ENCODE peak calls at places on chromosomes 6 and 20, in nine cellular contexts. One of them, this sample, is unnamed.

GRCh38 chr6:3359091-3359752 is 97.6 kb downstream of the SLC22A23 start:
- DNase-seq in activated T-helper 1 cell treated with anti-CD3 and anti-CD28 coated beads, Interleukin-12 subunit alpha, Interleukin-12 subunit beta, Interleukin-2, Interleukin-4 antibody, amounts not matched to agents 30 ng/mL and 10 ng/mL and 1 ng/mL, durations not matched to agents 14 hours and 24 hours and 36 hours: no peak
- DNase-seq in NCI-H345: no peak
- DNase-seq in immature natural killer cell: no peak
- DNase-seq in H54: no peak
- DNase-seq in cardiac septum: no peak
- DNase-seq in SJSA1: no peak
- DNase-seq in colonic mucosa: no peak
- DNase-seq in C1 segment of cervical spinal cord: no peak
- DNase-seq in this sample: no peak

GRCh38 chr6:85747093-85747492 is 104.4 kb upstream of the SYNCRIP start:
- DNase-seq in activated T-helper 1 cell treated with anti-CD3 and anti-CD28 coated beads, Interleukin-12 subunit alpha, Interleukin-12 subunit beta, Interleukin-2, Interleukin-4 antibody, amounts not matched to agents 30 ng/mL and 10 ng/mL and 1 ng/mL, durations not matched to agents 14 hours and 24 hours and 36 hours: no peak
- DNase-seq in NCI-H345: no peak
- DNase-seq in immature natural killer cell: no peak
- DNase-seq in H54: no peak
- DNase-seq in cardiac septum: no peak
- DNase-seq in SJSA1: no peak
- DNase-seq in colonic mucosa: no peak
- DNase-seq in C1 segment of cervical spinal cord: no peak
- DNase-seq in this sample: no peak

GRCh38 chr6:41371992-41372525 is 36.7 kb downstream of the NCR2 start:
- DNase-seq in activated T-helper 1 cell treated with anti-CD3 and anti-CD28 coated beads, Interleukin-12 subunit alpha, Interleukin-12 subunit beta, Interleukin-2, Interleukin-4 antibody, amounts not matched to agents 30 ng/mL and 10 ng/mL and 1 ng/mL, durations not matched to agents 14 hours and 24 hours and 36 hours: no peak
- DNase-seq in NCI-H345: no peak
- DNase-seq in immature natural killer cell: peak; percentile 45
- DNase-seq in H54: no peak
- DNase-seq in cardiac septum: peak; percentile 68
- DNase-seq in SJSA1: no peak
- DNase-seq in colonic mucosa: no peak
- DNase-seq in C1 segment of cervical spinal cord: no peak
- DNase-seq in this sample: no peak

GRCh38 chr20:1876975-1877603 is 18.1 kb upstream of the SIRPA start:
- DNase-seq in activated T-helper 1 cell treated with anti-CD3 and anti-CD28 coated beads, Interleukin-12 subunit alpha, Interleukin-12 subunit beta, Interleukin-2, Interleukin-4 antibody, amounts not matched to agents 30 ng/mL and 10 ng/mL and 1 ng/mL, durations not matched to agents 14 hours and 24 hours and 36 hours: no peak
- DNase-seq in NCI-H345: peak; percentile 17
- DNase-seq in immature natural killer cell: no peak
- DNase-seq in H54: peak; percentile 82
- DNase-seq in cardiac septum: no peak
- DNase-seq in SJSA1: no peak
- DNase-seq in colonic mucosa: no peak
- DNase-seq in C1 segment of cervical spinal cord: no peak
- DNase-seq in this sample: no peak

GRCh38 chr6:113908801-113909200 is 51.7 kb downstream of the MARCKS start:
- DNase-seq in activated T-helper 1 cell treated with anti-CD3 and anti-CD28 coated beads, Interleukin-12 subunit alpha, Interleukin-12 subunit beta, Interleukin-2, Interleukin-4 antibody, amounts not matched to agents 30 ng/mL and 10 ng/mL and 1 ng/mL, durations not matched to agents 14 hours and 24 hours and 36 hours: no peak
- DNase-seq in NCI-H345: no peak
- DNase-seq in immature natural killer cell: no peak
- DNase-seq in H54: no peak
- DNase-seq in cardiac septum: no peak
- DNase-seq in SJSA1: no peak
- DNase-seq in colonic mucosa: no peak
- DNase-seq in C1 segment of cervical spinal cord: no peak
- DNase-seq in this sample: no peak

GRCh38 chr6:41713161-41713649 is 22.2 kb downstream of the TFEB start:
- DNase-seq in activated T-helper 1 cell treated with anti-CD3 and anti-CD28 coated beads, Interleukin-12 subunit alpha, Interleukin-12 subunit beta, Interleukin-2, Interleukin-4 antibody, amounts not matched to agents 30 ng/mL and 10 ng/mL and 1 ng/mL, durations not matched to agents 14 hours and 24 hours and 36 hours: no peak
- DNase-seq in NCI-H345: no peak
- DNase-seq in immature natural killer cell: no peak
- DNase-seq in H54: peak; percentile 95
- DNase-seq in cardiac septum: no peak
- DNase-seq in SJSA1: peak; percentile 25
- DNase-seq in colonic mucosa: no peak
- DNase-seq in C1 segment of cervical spinal cord: peak; percentile 83
- DNase-seq in this sample: peak; percentile 42

GRCh38 chr6:11212625-11213024 is 19.8 kb downstream of the NEDD9 start:
- DNase-seq in activated T-helper 1 cell treated with anti-CD3 and anti-CD28 coated beads, Interleukin-12 subunit alpha, Interleukin-12 subunit beta, Interleukin-2, Interleukin-4 antibody, amounts not matched to agents 30 ng/mL and 10 ng/mL and 1 ng/mL, durations not matched to agents 14 hours and 24 hours and 36 hours: no peak
- DNase-seq in NCI-H345: no peak
- DNase-seq in immature natural killer cell: no peak
- DNase-seq in H54: no peak
- DNase-seq in cardiac septum: no peak
- DNase-seq in SJSA1: no peak
- DNase-seq in colonic mucosa: no peak
- DNase-seq in C1 segment of cervical spinal cord: no peak
- DNase-seq in this sample: no peak

GRCh38 chr6:168166627-168167026 is 87.6 kb upstream of the FRMD1 start:
- DNase-seq in activated T-helper 1 cell treated with anti-CD3 and anti-CD28 coated beads, Interleukin-12 subunit alpha, Interleukin-12 subunit beta, Interleukin-2, Interleukin-4 antibody, amounts not matched to agents 30 ng/mL and 10 ng/mL and 1 ng/mL, durations not matched to agents 14 hours and 24 hours and 36 hours: no peak
- DNase-seq in NCI-H345: no peak
- DNase-seq in immature natural killer cell: no peak
- DNase-seq in H54: no peak
- DNase-seq in cardiac septum: no peak
- DNase-seq in SJSA1: no peak
- DNase-seq in colonic mucosa: peak; percentile 12
- DNase-seq in C1 segment of cervical spinal cord: no peak
- DNase-seq in this sample: no peak

GRCh38 chr6:12467706-12468670 is 177.8 kb downstream of the EDN1 start:
- DNase-seq in activated T-helper 1 cell treated with anti-CD3 and anti-CD28 coated beads, Interleukin-12 subunit alpha, Interleukin-12 subunit beta, Interleukin-2, Interleukin-4 antibody, amounts not matched to agents 30 ng/mL and 10 ng/mL and 1 ng/mL, durations not matched to agents 14 hours and 24 hours and 36 hours: no peak
- DNase-seq in NCI-H345: no peak
- DNase-seq in immature natural killer cell: no peak
- DNase-seq in H54: no peak
- DNase-seq in cardiac septum: no peak
- DNase-seq in SJSA1: no peak
- DNase-seq in colonic mucosa: no peak
- DNase-seq in C1 segment of cervical spinal cord: no peak
- DNase-seq in this sample: no peak

GRCh38 chr20:60792941-60793340 is 459.1 kb upstream of the CDH4 start:
- DNase-seq in activated T-helper 1 cell treated with anti-CD3 and anti-CD28 coated beads, Interleukin-12 subunit alpha, Interleukin-12 subunit beta, Interleukin-2, Interleukin-4 antibody, amounts not matched to agents 30 ng/mL and 10 ng/mL and 1 ng/mL, durations not matched to agents 14 hours and 24 hours and 36 hours: no peak
- DNase-seq in NCI-H345: no peak
- DNase-seq in immature natural killer cell: no peak
- DNase-seq in H54: no peak
- DNase-seq in cardiac septum: no peak
- DNase-seq in SJSA1: no peak
- DNase-seq in colonic mucosa: no peak
- DNase-seq in C1 segment of cervical spinal cord: no peak
- DNase-seq in this sample: no peak

GRCh38 chr6:5763871-5764270 is 242.9 kb downstream of the NRN1 start:
- DNase-seq in activated T-helper 1 cell treated with anti-CD3 and anti-CD28 coated beads, Interleukin-12 subunit alpha, Interleukin-12 subunit beta, Interleukin-2, Interleukin-4 antibody, amounts not matched to agents 30 ng/mL and 10 ng/mL and 1 ng/mL, durations not matched to agents 14 hours and 24 hours and 36 hours: no peak
- DNase-seq in NCI-H345: no peak
- DNase-seq in immature natural killer cell: no peak
- DNase-seq in H54: no peak
- DNase-seq in cardiac septum: peak; percentile 63
- DNase-seq in SJSA1: no peak
- DNase-seq in colonic mucosa: no peak
- DNase-seq in C1 segment of cervical spinal cord: no peak
- DNase-seq in this sample: no peak

GRCh38 chr20:16125810-16126209 is 447.4 kb downstream of the KIF16B start:
- DNase-seq in activated T-helper 1 cell treated with anti-CD3 and anti-CD28 coated beads, Interleukin-12 subunit alpha, Interleukin-12 subunit beta, Interleukin-2, Interleukin-4 antibody, amounts not matched to agents 30 ng/mL and 10 ng/mL and 1 ng/mL, durations not matched to agents 14 hours and 24 hours and 36 hours: no peak
- DNase-seq in NCI-H345: no peak
- DNase-seq in immature natural killer cell: no peak
- DNase-seq in H54: no peak
- DNase-seq in cardiac septum: no peak
- DNase-seq in SJSA1: no peak
- DNase-seq in colonic mucosa: no peak
- DNase-seq in C1 segment of cervical spinal cord: no peak
- DNase-seq in this sample: no peak

GRCh38 chr6:12313311-12313991 is 23.3 kb downstream of the EDN1 start:
- DNase-seq in activated T-helper 1 cell treated with anti-CD3 and anti-CD28 coated beads, Interleukin-12 subunit alpha, Interleukin-12 subunit beta, Interleukin-2, Interleukin-4 antibody, amounts not matched to agents 30 ng/mL and 10 ng/mL and 1 ng/mL, durations not matched to agents 14 hours and 24 hours and 36 hours: no peak
- DNase-seq in NCI-H345: no peak
- DNase-seq in immature natural killer cell: no peak
- DNase-seq in H54: no peak
- DNase-seq in cardiac septum: no peak
- DNase-seq in SJSA1: no peak
- DNase-seq in colonic mucosa: no peak
- DNase-seq in C1 segment of cervical spinal cord: no peak
- DNase-seq in this sample: no peak

GRCh38 chr20:1001116-1001515 is 995 bp downstream of the RSPO4 start:
- DNase-seq in activated T-helper 1 cell treated with anti-CD3 and anti-CD28 coated beads, Interleukin-12 subunit alpha, Interleukin-12 subunit beta, Interleukin-2, Interleukin-4 antibody, amounts not matched to agents 30 ng/mL and 10 ng/mL and 1 ng/mL, durations not matched to agents 14 hours and 24 hours and 36 hours: no peak
- DNase-seq in NCI-H345: no peak
- DNase-seq in immature natural killer cell: no peak
- DNase-seq in H54: no peak
- DNase-seq in cardiac septum: peak; percentile 43
- DNase-seq in SJSA1: no peak
- DNase-seq in colonic mucosa: no peak
- DNase-seq in C1 segment of cervical spinal cord: no peak
- DNase-seq in this sample: no peak

GRCh38 chr6:38632490-38632889 is 7.2 kb downstream of the BTBD9 start:
- DNase-seq in activated T-helper 1 cell treated with anti-CD3 and anti-CD28 coated beads, Interleukin-12 subunit alpha, Interleukin-12 subunit beta, Interleukin-2, Interleukin-4 antibody, amounts not matched to agents 30 ng/mL and 10 ng/mL and 1 ng/mL, durations not matched to agents 14 hours and 24 hours and 36 hours: no peak
- DNase-seq in NCI-H345: no peak
- DNase-seq in immature natural killer cell: no peak
- DNase-seq in H54: no peak
- DNase-seq in cardiac septum: no peak
- DNase-seq in SJSA1: no peak
- DNase-seq in colonic mucosa: no peak
- DNase-seq in C1 segment of cervical spinal cord: no peak
- DNase-seq in this sample: no peak

This sample was measured in T1000.